ENCODE peak calls at places on chromosomes 4 and X, in seven cellular contexts. I, Y, G, J, X, E and A are unnamed samples.
A peak's percentile ranks its signal among the peaks of the same experiment; 100 is the strongest.

GRCh38 chrX:43958529-43958928 is 14.7 kb downstream of the NDP start:
- DNase-seq in I (peak; percentile 16), Y (peak; percentile 88), G (no peak), J (peak; percentile 8), X (peak; percentile 79), E (peak; percentile 2), A (peak; percentile 37)

GRCh38 chr4:84852081-84852480 is 114.4 kb downstream of the WDFY3 start:
- DNase-seq in I (no peak), Y (peak; percentile 61), G (no peak), J (no peak), X (peak; percentile 32), E (peak; percentile 47), A (no peak)

GRCh38 chr4:46946914-46947313 is 37.9 kb upstream of the COX7B2 start:
- DNase-seq in I (no peak), Y (peak; percentile 15), G (no peak), J (no peak), X (peak; percentile 47), E (no peak), A (no peak)

GRCh38 chr4:17939061-17939460 is 82.5 kb downstream of the LCORL start:
- DNase-seq in I (no peak), Y (no peak), G (no peak), J (no peak), X (no peak), E (no peak), A (no peak)

GRCh38 chr4:121462660-121463261 is 81.9 kb upstream of the QRFPR start:
- DNase-seq in I (no peak), Y (peak; percentile 69), G (no peak), J (peak; percentile 47), X (peak; percentile 80), E (peak; percentile 4), A (peak; percentile 15)

GRCh38 chrX:27966492-27966891 is 14.8 kb downstream of the DCAF8L1 start:
- DNase-seq in I (no peak), Y (no peak), G (no peak), J (no peak), X (no peak), E (no peak), A (no peak)

GRCh38 chr4:153916273-153916755 is 127.4 kb upstream of the SFRP2 start:
- DNase-seq in I (no peak), Y (no peak), G (no peak), J (peak; percentile 58), X (no peak), E (no peak), A (peak; percentile 17)

GRCh38 chr4:4542824-4543485 is 1.1 kb upstream of the STX18 start:
- DNase-seq in I (no peak), Y (peak; percentile 35), G (no peak), J (no peak), X (no peak), E (no peak), A (no peak)

GRCh38 chr4:168832746-168833575 is 177.1 kb downstream of the CBR4 start:
- DNase-seq in I (no peak), Y (no peak), G (peak; percentile 73), J (no peak), X (peak; percentile 43), E (no peak), A (no peak)

GRCh38 chr4:127772769-127773671 is 9.1 kb upstream of the HSPA4L start:
- DNase-seq in I (no peak), Y (no peak), G (no peak), J (no peak), X (no peak), E (no peak), A (no peak)